ENCODE peak calls at places on chromosomes 16 and 17, in seven cellular contexts. A is cardiac muscle cell, D is OCI-LY7, O is psoas muscle, X is stomach, Q is tibial artery, I is body of pancreas. V is an unnamed sample.

GRCh38 chr17:16434662-16435061 is 19.3 kb downstream of the TRPV2 start:
- DNase-seq in I (no peak), D (no peak), A (no peak), X (no peak), Q (no peak), O (no peak), V (no peak)

GRCh38 chr17:4160294-4160859 is 17.4 kb downstream of the CYB5D2 start:
- DNase-seq in A (no peak), D (no peak), X (no peak), O (no peak), I (no peak), Q (no peak), V (no peak)

GRCh38 chr16:64397042-64397441 is 724.8 kb downstream of the CDH11 start:
- DNase-seq in I (no peak), O (no peak), Q (no peak), D (no peak), X (no peak), A (peak; percentile 31), V (no peak)

GRCh38 chr16:64993464-64993863 is 128.4 kb downstream of the CDH11 start:
- DNase-seq in A (no peak), X (no peak), O (no peak), I (no peak), Q (no peak), D (no peak), V (no peak)

GRCh38 chr17:76562734-76563148 is 22.9 kb downstream of the PRCD start:
- DNase-seq in I (no peak), A (peak; percentile 91), D (no peak), O (peak; percentile 49), Q (no peak), X (no peak), V (no peak)

GRCh38 chr17:45719335-45720071 is 64.6 kb upstream of the CRHR1 start:
- DNase-seq in X (no peak), O (no peak), D (no peak), Q (no peak), A (peak; percentile 76), I (peak; percentile 20), V (no peak)

GRCh38 chr17:15742051-15742795 is 10.1 kb downstream of the TBC1D26 start:
- DNase-seq in O (no peak), Q (no peak), X (no peak), I (no peak), D (no peak), A (no peak), V (no peak)

GRCh38 chr16:82456683-82457082 is 170.1 kb upstream of the CDH13 start:
- DNase-seq in D (peak; percentile 54), Q (peak; percentile 75), A (peak; percentile 65), O (peak; percentile 26), I (peak; percentile 54), X (peak; percentile 69), V (peak; percentile 69)

GRCh38 chr16:15650698-15651161 is 685 bp downstream of the NDE1 start:
- DNase-seq in Q (peak; percentile 72), D (peak; percentile 36), I (no peak), X (no peak), O (no peak), A (peak; percentile 18), V (no peak)

GRCh38 chr17:51224615-51225262 is 35.1 kb downstream of the MBTD1 start:
- DNase-seq in Q (no peak), I (no peak), D (peak; percentile 30), A (no peak), X (no peak), O (no peak), V (no peak)

GRCh38 chr16:7278636-7279035 is 54.0 kb upstream of the RBFOX1 start:
- DNase-seq in D (no peak), Q (no peak), I (no peak), O (no peak), X (no peak), A (no peak), V (no peak)

GRCh38 chr17:34291721-34292348 is 6.3 kb downstream of the CCL11 start:
- DNase-seq in O (no peak), D (no peak), A (no peak), X (no peak), I (no peak), Q (no peak), V (no peak)

GRCh38 chr16:27918755-27919154 is 144.8 kb downstream of the GSG1L start:
- DNase-seq in Q (no peak), X (no peak), A (no peak), I (no peak), O (no peak), D (no peak), V (no peak)

GRCh38 chr16:67764153-67764552 is 42.2 kb downstream of the RANBP10 start:
- DNase-seq in D (no peak), I (no peak), Q (no peak), A (peak; percentile 10), O (no peak), X (no peak), V (no peak)

GRCh38 chr17:79993390-79994221 is 42.1 kb downstream of the TBC1D16 start:
- DNase-seq in I (peak; percentile 77), Q (peak; percentile 72), O (peak; percentile 87), X (peak; percentile 80), A (peak; percentile 94), D (peak; percentile 54), V (peak; percentile 91)

GRCh38 chr17:48484256-48484655 is 46.6 kb downstream of the HOXB1 start:
- DNase-seq in A (no peak), D (no peak), X (no peak), I (no peak), Q (no peak), O (no peak), V (no peak)

GRCh38 chr17:48486557-48486956 is 44.3 kb downstream of the HOXB1 start:
- DNase-seq in Q (no peak), D (no peak), X (no peak), I (peak; percentile 31), A (peak; percentile 93), O (peak; percentile 22), V (no peak)

GRCh38 chr17:48483004-48483403 is 47.8 kb downstream of the HOXB1 start:
- DNase-seq in Q (no peak), O (no peak), X (no peak), D (no peak), I (no peak), A (no peak), V (no peak)

GRCh38 chr17:48484850-48485249 is 46.0 kb downstream of the HOXB1 start:
- DNase-seq in D (no peak), O (no peak), I (no peak), A (no peak), Q (no peak), X (no peak), V (no peak)

GRCh38 chr17:48483471-48484131 is 47.2 kb downstream of the HOXB1 start:
- DNase-seq in O (peak; percentile 44), X (no peak), A (peak; percentile 94), Q (no peak), D (peak; percentile 92), I (peak; percentile 43), V (no peak)
- H3K27ac ChIP-seq in O (no peak overlapping the region), X (peak overlapping the region; percentile 62), A (no peak overlapping the region), Q (no peak overlapping the region), D (peak overlapping the region; percentile 57), I (no peak overlapping the region), V (no peak overlapping the region)

GRCh38 chr17:8946476-8946875 is 19.0 kb downstream of the PIK3R5 start:
- DNase-seq in D (no peak), O (no peak), Q (no peak), I (no peak), X (no peak), A (peak; percentile 8), V (no peak)

GRCh38 chr17:8947201-8947600 is 18.3 kb downstream of the PIK3R5 start:
- DNase-seq in X (no peak), Q (no peak), D (no peak), A (peak; percentile 9), I (no peak), O (no peak), V (no peak)

GRCh38 chr17:8951210-8951609 is 14.3 kb downstream of the PIK3R5 start:
- DNase-seq in X (no peak), O (no peak), Q (no peak), D (no peak), A (no peak), I (no peak), V (no peak)

GRCh38 chr17:8948462-8948861 is 17.0 kb downstream of the PIK3R5 start:
- DNase-seq in A (no peak), I (no peak), Q (no peak), X (no peak), D (no peak), O (no peak), V (no peak)

GRCh38 chr17:8949061-8949622 is 16.4 kb downstream of the PIK3R5 start:
- DNase-seq in D (no peak), I (no peak), Q (no peak), X (no peak), O (no peak), A (no peak), V (no peak)
- H3K4me1 ChIP-seq in D (peaks cover 2% of the 10 kb centered on the region), I (no peaks in the 10 kb centered on the region), Q (no peaks in the 10 kb centered on the region), X (no peaks in the 10 kb centered on the region), O (no peaks in the 10 kb centered on the region), A (no peaks in the 10 kb centered on the region), V (peaks cover 4% of the 10 kb centered on the region)

GRCh38 chr17:69912819-69913218 is 162.2 kb upstream of the KCNJ16 start:
- DNase-seq in A (no peak), D (no peak), I (no peak), X (no peak), Q (no peak), O (no peak), V (no peak)

GRCh38 chr17:69916761-69917160 is 158.3 kb upstream of the KCNJ16 start:
- DNase-seq in X (no peak), Q (no peak), O (no peak), A (no peak), I (no peak), D (no peak), V (no peak)

GRCh38 chr17:69908599-69909368 is 166.2 kb upstream of the KCNJ16 start:
- DNase-seq in O (no peak), X (no peak), Q (no peak), I (no peak), D (no peak), A (no peak), V (no peak)

GRCh38 chr17:69909389-69909788 is 165.6 kb upstream of the KCNJ16 start:
- DNase-seq in O (no peak), X (no peak), I (no peak), Q (no peak), A (no peak), D (no peak), V (no peak)

DNA sequence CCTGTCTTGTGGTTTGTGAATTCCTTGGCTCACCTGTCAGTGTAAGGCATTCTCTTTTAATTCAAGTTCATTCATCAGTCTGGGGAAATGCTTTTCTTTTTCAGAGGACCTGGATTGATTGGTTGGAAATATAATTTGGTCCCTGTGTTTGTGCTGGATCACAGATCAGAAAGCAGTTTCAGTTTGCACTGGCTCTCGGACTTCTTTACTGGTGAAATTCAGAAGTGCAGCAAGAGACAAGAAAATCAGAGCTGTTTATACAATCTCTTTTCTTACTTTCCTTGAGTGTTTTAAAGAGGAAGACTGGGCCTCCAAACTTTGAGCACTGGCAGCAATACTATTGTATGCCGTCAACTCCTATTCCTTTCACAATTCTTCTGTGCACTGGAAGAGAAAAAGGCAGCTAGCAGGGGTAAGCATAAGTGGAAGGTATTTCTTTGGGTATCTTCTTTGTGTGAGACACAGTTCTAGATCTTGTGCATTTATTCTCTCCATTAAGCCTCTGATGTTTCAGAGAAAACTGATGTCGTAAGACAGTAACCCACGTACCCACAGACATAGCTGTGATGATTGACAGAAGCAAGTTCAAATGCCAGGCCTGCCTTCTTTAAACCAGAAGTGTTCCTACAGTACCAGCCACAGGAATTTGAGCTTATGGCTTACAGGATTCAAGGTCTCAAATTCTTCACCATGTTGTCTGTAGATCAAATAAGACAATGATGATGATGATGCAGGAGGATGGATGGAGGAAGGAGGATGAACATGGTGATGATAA is 161.6 kb upstream of the KCNJ16 start:
- DNase-seq in I (no peak), O (no peak), D (no peak), Q (no peak), X (no peak), A (no peak), V (no peak)
- H3K4me3 ChIP-seq in I (no peak overlapping the region), O (no peak overlapping the region), D (no peak overlapping the region), Q (peak overlapping the region; percentile 16), X (no peak overlapping the region), A (no peak overlapping the region), V (no peak overlapping the region)

GRCh38 chr16:19517424-19518089 is 4.3 kb downstream of the GDE1 start:
- DNase-seq in D (no peak), Q (no peak), I (no peak), A (no peak), O (no peak), X (no peak), V (no peak)
- H3K27ac ChIP-seq in D (no peak overlapping the region), Q (no peak overlapping the region), I (no peak overlapping the region), A (no peak overlapping the region), O (no peak overlapping the region), X (no peak overlapping the region), V (no peak overlapping the region)

V was measured in upper lobe of right lung.